ENCODE peak calls at places on chromosomes 11 and 22, in nine cellular contexts. H is MCF 10A, N is cerebellar cortex, F is upper lobe of right lung, D is WTC11, T is lung, C is AG09319, W is kidney tubule cell, O is lung microvascular endothelial cell. K is an unnamed sample.

GRCh38 chr11:94926698-94927237 is 46.6 kb downstream of the CWC15 start:
- DNase-seq in H (peak), N (no peak), F (peak), D (no peak), T (peak), C (peak), W (peak), O (peak), K (peak)

GRCh38 chr11:18934195-18934808 is 4.9 kb downstream of the MRGPRX1 start:
- DNase-seq in H (no peak), N (no peak), F (peak), D (no peak), T (no peak), C (no peak), W (no peak), O (no peak), K (no peak)

GRCh38 chr11:22617868-22618267 is 7.8 kb downstream of the FANCF start:
- DNase-seq in H (no peak), N (no peak), F (no peak), D (no peak), T (no peak), C (no peak), W (no peak), O (no peak), K (no peak)

GRCh38 chr11:44818110-44818509 is 91.3 kb downstream of the TSPAN18 start:
- DNase-seq in H (no peak), N (no peak), F (peak), D (no peak), T (no peak), C (no peak), W (no peak), O (no peak), K (no peak)

GRCh38 chr11:45900916-45901617 is 6.0 kb downstream of the FREY1 start:
- DNase-seq in H (no peak), N (peak), F (no peak), D (no peak), T (no peak), C (no peak), W (no peak), O (no peak), K (peak)

GRCh38 chr11:95926714-95927113 is 2.8 kb upstream of the MTMR2 start:
- DNase-seq in H (no peak), N (no peak), F (no peak), D (no peak), T (no peak), C (no peak), W (no peak), O (no peak), K (no peak)

GRCh38 chr11:61480936-61481335 is 27.6 kb upstream of the LRRC10B start:
- DNase-seq in H (no peak), N (no peak), F (no peak), D (peak), T (no peak), C (no peak), W (peak), O (peak), K (no peak)

GRCh38 chr11:31141804-31142203 is 227.7 kb downstream of the DCDC1 start:
- DNase-seq in H (no peak), N (no peak), F (no peak), D (no peak), T (no peak), C (no peak), W (no peak), O (no peak), K (no peak)

GRCh38 chr11:46868912-46869311 is 22.8 kb upstream of the CKAP5 start:
- DNase-seq in H (no peak), N (no peak), F (no peak), D (no peak), T (no peak), C (no peak), W (no peak), O (no peak), K (no peak)

GRCh38 chr22:46867106-46867505 is 104.7 kb downstream of the TBC1D22A start:
- DNase-seq in H (no peak), N (no peak), F (no peak), D (no peak), T (no peak), C (no peak), W (no peak), O (no peak), K (no peak)

GRCh38 chr22:50604623-50605348 is 4.2 kb downstream of the MAPK8IP2 start:
- DNase-seq in H (no peak), N (no peak), F (no peak), D (no peak), T (no peak), C (no peak), W (no peak), O (no peak), K (no peak)

GRCh38 chr11:13850256-13851010 is 112.1 kb upstream of the SPON1 start:
- DNase-seq in H (no peak), N (no peak), F (no peak), D (no peak), T (no peak), C (no peak), W (no peak), O (no peak), K (no peak)

GRCh38 chr11:128860571-128861361 is 6.3 kb downstream of the KCNJ1 start:
- DNase-seq in H (no peak), N (no peak), F (no peak), D (no peak), T (no peak), C (peak), W (peak), O (no peak), K (no peak)

GRCh38 chr11:61780581-61781162 is 11.7 kb downstream of the TMEM258 start:
- DNase-seq in H (no peak), N (no peak), F (peak), D (no peak), T (no peak), C (no peak), W (no peak), O (no peak), K (no peak)

GRCh38 chr11:117538256-117538655 is 210.6 kb downstream of the CEP164 start:
- DNase-seq in H (no peak), N (no peak), F (no peak), D (no peak), T (no peak), C (no peak), W (no peak), O (no peak), K (no peak)

GRCh38 chr11:35911013-35911412 is 32.8 kb upstream of the LDLRAD3 start:
- DNase-seq in H (peak), N (no peak), F (no peak), D (no peak), T (no peak), C (no peak), W (no peak), O (peak), K (no peak)